ENCODE peak calls at places on chromosomes 6 and 20, in seven cellular contexts. W is EL, J is heart right ventricle, I is fibroblast of the conjunctiva, P is mesenchymal stem cell, X is NCI-H524, F is foreskin keratinocyte. B is an unnamed sample.

GRCh38 chr6:123829302-123829953 is 25.8 kb downstream of the NKAIN2 start:
- DNase-seq in W (peak; percentile 0), J (no peak), I (peak; percentile 18), P (peak; percentile 62), X (peak; percentile 2), F (peak; percentile 93), B (no peak)

GRCh38 chr6:303263-303662 is 11.0 kb downstream of the DUSP22 start:
- DNase-seq in W (no peak), J (no peak), I (no peak), P (no peak), X (no peak), F (no peak), B (no peak)

GRCh38 chr6:37354526-37355384 is 972 bp downstream of the RNF8 start:
- DNase-seq in W (peak; percentile 44), J (no peak), I (no peak), P (peak; percentile 39), X (peak; percentile 27), F (no peak), B (peak; percentile 13)

GRCh38 chr6:144343736-144344428 is 58.7 kb downstream of the UTRN start:
- DNase-seq in W (no peak), J (peak; percentile 31), I (no peak), P (no peak), X (no peak), F (no peak), B (peak; percentile 43)

GRCh38 chr20:43191946-43192847 is 2.5 kb upstream of the PTPRT start:
- DNase-seq in W (peak; percentile 21), J (peak; percentile 5), I (no peak), P (no peak), X (peak; percentile 57), F (no peak), B (peak; percentile 66)

GRCh38 chr6:166977626-166978550 is 21.3 kb upstream of the CEP43 start:
- DNase-seq in W (no peak), J (no peak), I (no peak), P (no peak), X (no peak), F (no peak), B (no peak)

GRCh38 chr20:63073738-63074065 is 66.9 kb upstream of the BHLHE23 start:
- DNase-seq in W (no peak), J (no peak), I (no peak), P (no peak), X (no peak), F (no peak), B (no peak)

GRCh38 chr20:36856196-36856595 is 19.7 kb upstream of the TLDC2 start:
- DNase-seq in W (peak; percentile 96), J (no peak), I (no peak), P (no peak), X (no peak), F (no peak), B (no peak)

GRCh38 chr20:62629864-62630470 is 12.3 kb upstream of the SLCO4A1 start:
- DNase-seq in W (no peak), J (no peak), I (no peak), P (no peak), X (no peak), F (no peak), B (no peak)

GRCh38 chr6:169886631-169887227 is 135.3 kb downstream of the ERMARD start:
- DNase-seq in W (no peak), J (no peak), I (no peak), P (no peak), X (no peak), F (no peak), B (no peak)

GRCh38 chr6:18215436-18215835 is 48.9 kb downstream of the DEK start:
- DNase-seq in W (no peak), J (no peak), I (no peak), P (no peak), X (no peak), F (no peak), B (no peak)

GRCh38 chr20:10660661-10661060 is 13.1 kb downstream of the JAG1 start:
- DNase-seq in W (peak; percentile 24), J (no peak), I (no peak), P (peak; percentile 35), X (no peak), F (no peak), B (no peak)

GRCh38 chr6:2221724-2222274 is 23.6 kb downstream of the GMDS start:
- DNase-seq in W (no peak), J (no peak), I (no peak), P (no peak), X (no peak), F (no peak), B (no peak)

GRCh38 chr6:24927985-24928735 is 7.6 kb downstream of the RIPOR2 start:
- DNase-seq in W (peak; percentile 61), J (no peak), I (no peak), P (peak; percentile 64), X (no peak), F (no peak), B (no peak)

GRCh38 chr6:116268589-116269293 is 11.0 kb downstream of the TSPYL1 start:
- DNase-seq in W (peak; percentile 83), J (no peak), I (peak; percentile 79), P (peak; percentile 87), X (peak; percentile 87), F (peak; percentile 48), B (peak; percentile 56)

GRCh38 chr6:45472383-45472782 is 94.6 kb upstream of the SUPT3H start:
- DNase-seq in W (no peak), J (peak; percentile 23), I (peak; percentile 38), P (peak; percentile 57), X (no peak), F (no peak), B (no peak)

GRCh38 chr6:32483968-32484613 is 44.4 kb downstream of the HLA-DRA start:
- DNase-seq in W (no peak), J (no peak), I (no peak), P (no peak), X (no peak), F (no peak), B (no peak)

GRCh38 chr6:41509596-41509995 is 36.6 kb upstream of the FOXP4 start:
- DNase-seq in W (no peak), J (no peak), I (no peak), P (no peak), X (no peak), F (no peak), B (no peak)

GRCh38 chr6:6712979-6713514 is 124.5 kb downstream of the LY86 start:
- DNase-seq in W (peak; percentile 17), J (no peak), I (no peak), P (peak; percentile 46), X (no peak), F (no peak), B (no peak)

GRCh38 chr20:52438326-52438963 is 246.9 kb upstream of the ZFP64 start:
- DNase-seq in W (no peak), J (no peak), I (no peak), P (no peak), X (no peak), F (no peak), B (no peak)

GRCh38 chr20:973785-974194 is 28.3 kb downstream of the RSPO4 start:
- DNase-seq in W (peak; percentile 78), J (no peak), I (peak; percentile 31), P (peak; percentile 32), X (peak; percentile 44), F (peak; percentile 9), B (peak; percentile 43)

GRCh38 chr6:45631396-45631795 is 253.7 kb upstream of the SUPT3H start:
- DNase-seq in W (peak; percentile 71), J (no peak), I (no peak), P (peak; percentile 63), X (no peak), F (peak; percentile 70), B (no peak)

GRCh38 chr6:113047148-113047547 is 700.0 kb downstream of the RFPL4B start:
- DNase-seq in W (peak; percentile 88), J (no peak), I (no peak), P (peak; percentile 43), X (no peak), F (no peak), B (no peak)

GRCh38 chr6:144151010-144151727 is 852 bp downstream of the STX11 start:
- DNase-seq in W (peak; percentile 23), J (no peak), I (no peak), P (peak; percentile 37), X (peak; percentile 20), F (no peak), B (no peak)

GRCh38 chr6:142802124-142802523 is 142.9 kb downstream of the HIVEP2 start:
- DNase-seq in W (peak; percentile 99), J (no peak), I (peak; percentile 89), P (peak; percentile 96), X (no peak), F (peak; percentile 92), B (peak; percentile 15)

GRCh38 chr6:30885481-30885998 is 1.2 kb downstream of the DDR1 start:
- DNase-seq in W (no peak), J (no peak), I (no peak), P (peak; percentile 47), X (no peak), F (peak; percentile 68), B (no peak)

GRCh38 chr6:105929626-105930025 is 156.5 kb upstream of the PRDM1 start:
- DNase-seq in W (no peak), J (no peak), I (no peak), P (no peak), X (peak; percentile 60), F (no peak), B (no peak)

GRCh38 chr6:50271266-50271665 is 221.5 kb upstream of the DEFB112 start:
- DNase-seq in W (no peak), J (no peak), I (no peak), P (peak; percentile 7), X (no peak), F (peak; percentile 56), B (no peak)

GRCh38 chr20:57948177-57948955 is 238.6 kb upstream of the PMEPA1 start:
- DNase-seq in W (no peak), J (no peak), I (peak; percentile 9), P (no peak), X (no peak), F (no peak), B (no peak)

GRCh38 chr6:75210885-75211739 is 5.3 kb upstream of the COL12A1 start:
- DNase-seq in W (peak; percentile 74), J (peak; percentile 65), I (peak; percentile 62), P (peak; percentile 76), X (peak; percentile 62), F (no peak), B (peak; percentile 58)

B was measured in Caco-2.